ENCODE peak calls at places on chromosomes 4 and X, in four cellular contexts. O, Z, F and C are unnamed samples.

GRCh38 chr4:136864580-136865185 is 667.6 kb downstream of the PCDH18 start:
- DNase-seq in Z (no peak), O (peak), F (peak), C (peak)

GRCh38 chr4:75800972-75801371 is 76.6 kb downstream of the USO1 start:
- DNase-seq in F (no peak), O (peak), Z (no peak), C (no peak)

GRCh38 chr4:3834921-3835521 is 68.8 kb downstream of the ADRA2C start:
- DNase-seq in Z (no peak), F (no peak), O (no peak), C (no peak)

GRCh38 chrX:131288738-131289511 is at the start of gene IGSF1:
- DNase-seq in Z (peak), F (peak), O (no peak), C (no peak)

GRCh38 chr4:43337707-43338106 is 445.2 kb downstream of the GRXCR1 start:
- DNase-seq in F (no peak), Z (no peak), O (peak), C (no peak)

GRCh38 chrX:24203072-24203808 is 53.7 kb downstream of the ZFX start:
- DNase-seq in F (no peak), O (no peak), Z (no peak), C (no peak)

GRCh38 chrX:41779058-41779564 is 55.1 kb downstream of the GPR82 start:
- DNase-seq in Z (no peak), O (peak), F (no peak), C (peak)

GRCh38 chr4:75821966-75822365 is 80.3 kb downstream of the PPEF2 start:
- DNase-seq in F (no peak), O (peak), Z (no peak), C (no peak)

GRCh38 chr4:156971623-156972369 is at the start of gene PDGFC:
- DNase-seq in Z (peak), F (no peak), O (peak), C (peak)

GRCh38 chrX:5753291-5753690 is 475.4 kb downstream of the NLGN4X start:
- DNase-seq in Z (no peak), O (no peak), F (no peak), C (no peak)

GRCh38 chrX:96314974-96315373 is 369.7 kb upstream of the DIAPH2 start:
- DNase-seq in O (peak), Z (no peak), F (peak), C (no peak)

GRCh38 chr4:25457053-25457715 is 80.1 kb downstream of the ANAPC4 start:
- DNase-seq in O (peak), F (no peak), Z (no peak), C (no peak)

GRCh38 chr4:10084651-10085320 is 31.8 kb downstream of the WDR1 start:
- DNase-seq in Z (no peak), F (no peak), O (no peak), C (no peak)

GRCh38 chr4:98284640-98285046 is 23.5 kb downstream of the RAP1GDS1 start:
- DNase-seq in Z (no peak), O (peak), F (no peak), C (no peak)

GRCh38 chrX:154490021-154490413 is 412 bp downstream of the SLC10A3 start:
- DNase-seq in O (peak), F (peak), Z (no peak), C (peak)

GRCh38 chr4:795726-796119 is 30.2 kb downstream of the CPLX1 start:
- DNase-seq in F (no peak), O (no peak), Z (no peak), C (no peak)

GRCh38 chr4:793109-793861 is 32.6 kb downstream of the CPLX1 start:
- DNase-seq in O (no peak), F (no peak), Z (peak), C (no peak)

GRCh38 chr4:794911-795725 is 30.8 kb downstream of the CPLX1 start:
- DNase-seq in F (no peak), Z (peak), O (peak), C (no peak)

GRCh38 chr4:792729-793108 is 33.2 kb downstream of the CPLX1 start:
- DNase-seq in O (no peak), Z (peak), F (no peak), C (no peak)

DNA sequence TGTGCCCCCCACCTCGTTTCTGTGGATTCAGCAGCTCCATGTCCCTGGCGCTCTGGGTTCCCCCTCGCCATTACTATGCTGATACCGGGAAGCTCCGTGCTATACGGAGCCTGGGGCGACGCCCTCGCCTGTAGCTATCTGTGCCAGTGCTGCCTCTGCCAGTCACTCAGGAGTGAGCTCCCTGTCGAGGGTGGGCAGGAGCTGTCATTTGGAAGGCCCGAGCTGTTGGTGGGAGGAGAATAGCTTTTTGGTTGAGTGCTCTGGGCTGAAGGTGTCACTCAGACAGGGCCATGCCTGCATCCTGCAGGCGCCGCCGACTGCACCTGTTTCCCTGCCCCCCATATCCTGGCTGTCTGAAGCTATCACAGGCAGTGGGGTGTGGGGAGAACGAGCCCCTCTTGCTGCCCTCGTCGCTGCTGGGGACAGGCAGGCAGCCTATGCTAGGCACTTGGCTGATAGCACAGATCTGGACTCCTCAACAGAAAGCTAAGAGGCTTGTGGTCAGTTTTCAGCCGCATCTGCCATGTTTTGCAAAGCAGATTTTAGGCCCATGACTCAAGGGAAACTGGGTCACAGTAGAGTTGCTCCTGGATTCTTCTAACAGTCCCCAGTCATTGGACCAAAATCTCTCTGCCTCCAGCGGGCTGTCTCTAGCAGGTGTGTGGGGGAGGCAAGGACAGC is 31.8 kb downstream of the CPLX1 start:
- DNase-seq in Z (peak), O (peak), F (no peak), C (no peak)
- H3K4me3 ChIP-seq in Z (no peak), O (no peak), F (no peak), C (no peak)

GRCh38 chrX:120556251-120556650 is 4.5 kb downstream of the CUL4B start:
- DNase-seq in Z (no peak), O (no peak), F (no peak), C (no peak)
- H3K4me3 ChIP-seq in Z (no peak), O (no peak), F (no peak), C (no peak)

DNA sequence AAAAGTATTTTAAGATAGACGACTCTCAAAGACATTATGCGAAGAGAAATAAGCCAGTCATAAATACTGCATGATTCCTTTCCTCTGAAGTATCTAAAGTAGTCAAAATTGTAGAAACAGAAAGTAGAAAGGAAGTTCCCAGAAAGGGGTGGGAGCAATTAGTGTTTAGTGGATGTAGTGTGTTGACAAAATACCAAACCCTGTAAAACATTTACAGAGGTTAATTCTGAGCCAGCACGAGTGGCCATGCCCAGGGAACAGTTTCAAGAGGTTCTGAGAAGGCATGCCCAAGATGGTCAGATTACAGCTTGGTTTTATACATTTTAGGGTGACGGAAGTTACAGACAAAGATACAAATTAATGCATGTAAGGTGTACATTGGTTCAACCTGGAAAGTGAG is 34.4 kb upstream of the SLC25A4 start:
- DNase-seq in Z (no peak), O (no peak), F (no peak), C (no peak)
- H3K4me3 ChIP-seq in Z (no peak), O (no peak), F (no peak), C (no peak)

DNA sequence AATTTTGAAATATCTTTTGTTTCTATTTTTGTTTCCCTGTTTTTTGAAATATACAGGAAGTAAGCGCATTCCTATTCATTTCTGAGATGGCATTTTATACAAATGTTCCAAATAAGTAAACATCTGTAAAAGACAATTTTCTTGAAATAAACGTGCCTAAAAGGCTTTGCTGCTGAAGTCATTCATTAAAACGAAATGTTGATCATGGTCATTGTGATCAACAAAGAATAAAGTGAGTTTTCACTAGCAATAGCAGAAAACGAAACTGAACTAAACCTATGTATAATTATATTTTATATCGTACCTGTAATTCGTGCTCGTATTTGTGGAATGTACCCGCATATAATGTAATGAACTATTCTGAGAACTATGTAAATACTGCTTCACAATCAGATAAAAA is 221.2 kb downstream of the MGST2 start:
- DNase-seq in Z (no peak), O (no peak), F (no peak), C (no peak)
- H3K4me3 ChIP-seq in Z (peak), O (peak), F (no peak), C (peak)